ENCODE peak calls at places on chromosomes 1 and 21, in six cellular contexts. N is epithelial cell of esophagus; L is stimulated activated CD4-positive, alpha-beta T cell treated with anti-CD3 and anti-CD28 coated beads, Interleukin-4, amount 100 ng/mL, for 48 hours; K is PC-3; S is HFFc6; F is Karpas-422. H is an unnamed sample.

GRCh38 chr1:180953791-180954721 is 41.4 kb downstream of the KIAA1614 start:
- DNase-seq in N (peak), L (peak), K (peak), S (peak), F (peak), H (peak)

GRCh38 chr1:211606327-211606913 is 27.5 kb upstream of the SLC30A1 start:
- DNase-seq in N (no peak), L (no peak), K (no peak), S (no peak), F (peak), H (no peak)

GRCh38 chr1:110477041-110477440 is 26.1 kb downstream of the PROK1 start:
- DNase-seq in N (peak), L (no peak), K (peak), S (peak), F (no peak), H (peak)

GRCh38 chr21:37276377-37276776 is 9.2 kb upstream of the VPS26C start:
- DNase-seq in N (no peak), L (no peak), K (no peak), S (no peak), F (no peak), H (no peak)

GRCh38 chr1:3410435-3410915 is 44.0 kb upstream of the ARHGEF16 start:
- DNase-seq in N (no peak), L (no peak), K (no peak), S (no peak), F (no peak), H (no peak)

GRCh38 chr1:39158330-39159086 is 46.0 kb upstream of the MACF1 start:
- DNase-seq in N (peak), L (no peak), K (peak), S (no peak), F (no peak), H (no peak)

GRCh38 chr1:159752135-159752580 is 28.6 kb upstream of the DUSP23 start:
- DNase-seq in N (peak), L (no peak), K (no peak), S (peak), F (no peak), H (peak)

GRCh38 chr1:79293611-79294010 is 287.1 kb upstream of the ADGRL4 start:
- DNase-seq in N (peak), L (no peak), K (peak), S (peak), F (no peak), H (peak)

GRCh38 chr1:55813619-55814018 is 598.5 kb upstream of the USP24 start:
- DNase-seq in N (no peak), L (no peak), K (peak), S (no peak), F (no peak), H (peak)

GRCh38 chr1:37951041-37951782 is 4.4 kb upstream of the INPP5B start:
- DNase-seq in N (peak), L (no peak), K (no peak), S (no peak), F (no peak), H (no peak)

GRCh38 chr1:154521695-154522094 is 19.5 kb upstream of the SHE start:
- DNase-seq in N (no peak), L (no peak), K (no peak), S (no peak), F (no peak), H (no peak)

GRCh38 chr1:210438928-210439841 is 110.5 kb downstream of the HHAT start:
- DNase-seq in N (peak), L (no peak), K (peak), S (peak), F (no peak), H (peak)

GRCh38 chr1:185565314-185565713 is 168.9 kb upstream of the HMCN1 start:
- DNase-seq in N (peak), L (no peak), K (peak), S (peak), F (no peak), H (peak)

GRCh38 chr21:17495680-17496079 is 17.2 kb upstream of the CXADR start:
- DNase-seq in N (no peak), L (no peak), K (no peak), S (no peak), F (no peak), H (no peak)

GRCh38 chr1:70874826-70875225 is 172.8 kb downstream of the PTGER3 start:
- DNase-seq in N (peak), L (no peak), K (no peak), S (peak), F (no peak), H (peak)

GRCh38 chr1:172914517-172915144 is 136.1 kb downstream of the TNFSF18 start:
- DNase-seq in N (no peak), L (no peak), K (peak), S (peak), F (no peak), H (peak)

GRCh38 chr21:18832950-18833349 is 429.4 kb upstream of the TMPRSS15 start:
- DNase-seq in N (peak), L (no peak), K (peak), S (peak), F (no peak), H (no peak)

GRCh38 chr1:108597041-108597440 is 37.1 kb downstream of the EEIG2 start:
- DNase-seq in N (no peak), L (no peak), K (no peak), S (no peak), F (no peak), H (no peak)

GRCh38 chr1:199273837-199274379 is 635.1 kb downstream of the PTPRC start:
- DNase-seq in N (peak), L (no peak), K (peak), S (peak), F (no peak), H (peak)

GRCh38 chr1:90414201-90414600 is 302.9 kb downstream of the BARHL2 start:
- DNase-seq in N (no peak), L (no peak), K (no peak), S (no peak), F (no peak), H (no peak)

GRCh38 chr1:67715819-67716218 is 30.8 kb downstream of the GADD45A start:
- DNase-seq in N (no peak), L (no peak), K (no peak), S (no peak), F (no peak), H (no peak)

GRCh38 chr1:92315766-92316413 is 17.0 kb downstream of the RPAP2 start:
- DNase-seq in N (no peak), L (peak), K (no peak), S (no peak), F (no peak), H (no peak)

GRCh38 chr1:217718873-217719272 is 87.7 kb downstream of the SPATA17 start:
- DNase-seq in N (no peak), L (no peak), K (peak), S (no peak), F (no peak), H (peak)

GRCh38 chr1:66563094-66563800 is 29.3 kb downstream of the SGIP1 start:
- DNase-seq in N (peak), L (no peak), K (peak), S (peak), F (no peak), H (peak)

GRCh38 chr1:228157381-228158126 is 7.8 kb downstream of the GJC2 start:
- DNase-seq in N (no peak), L (no peak), K (no peak), S (no peak), F (no peak), H (no peak)

GRCh38 chr1:244090645-244091044 is 39.6 kb downstream of the ZBTB18 start:
- DNase-seq in N (no peak), L (no peak), K (no peak), S (no peak), F (no peak), H (no peak)

GRCh38 chr1:85898861-85899260 is 190.6 kb upstream of the ZNHIT6 start:
- DNase-seq in N (no peak), L (no peak), K (no peak), S (no peak), F (no peak), H (peak)

GRCh38 chr1:36656271-36656670 is 173.6 kb upstream of the CSF3R start:
- DNase-seq in N (no peak), L (no peak), K (no peak), S (no peak), F (no peak), H (no peak)

GRCh38 chr1:55720243-55720642 is 505.1 kb upstream of the USP24 start:
- DNase-seq in N (no peak), L (no peak), K (no peak), S (no peak), F (no peak), H (peak)